ENCODE peak calls at places on chromosome 7, in eight cellular contexts. A is GM12878, G is HCT116, X is ovary, W is upper lobe of left lung, V is body of pancreas, B is endothelial cell of umbilical vein, U is SJSA1. F is an unnamed sample. For H3K36me3, H3K9me3 and H3K4me1, the result is how much of the 10 kb centered on the place peaks cover.

GRCh38 chr7:50711271-50712175 is 71.2 kb downstream of the GRB10 start:
- DNase-seq in W (no peak), U (no peak), B (no peak), X (no peak), V (no peak), G (no peak), A (no peak), F (no peak)

GRCh38 chr7:157734926-157735640 is 398.3 kb downstream of the DNAJB6 start:
- DNase-seq in B (no peak), A (no peak), X (no peak), W (no peak), G (no peak), V (no peak), U (no peak), F (no peak)

GRCh38 chr7:105219771-105220160 is 169.0 kb downstream of the SRPK2 start:
- DNase-seq in G (no peak), B (no peak), V (no peak), A (no peak), U (no peak), X (no peak), W (no peak), F (no peak)

GRCh38 chr7:21198929-21199328 is 229.0 kb upstream of the SP4 start:
- DNase-seq in B (no peak), A (no peak), X (no peak), G (no peak), W (no peak), U (no peak), V (no peak), F (no peak)

GRCh38 chr7:5425507-5426225 is 2.0 kb upstream of the TNRC18 start:
- DNase-seq in X (peak), G (no peak), A (no peak), V (peak), W (peak), B (peak), U (peak), F (peak)

GRCh38 chr7:93717217-93717900 is 142.8 kb upstream of the CALCR start:
- DNase-seq in G (no peak), V (no peak), B (no peak), A (no peak), W (no peak), X (no peak), U (no peak), F (no peak)

GRCh38 chr7:19009936-19010280 is 107.5 kb downstream of the TWIST1 start:
- DNase-seq in G (no peak), A (no peak), W (no peak), X (no peak), V (no peak), U (no peak), B (no peak), F (no peak)

GRCh38 chr7:138876326-138876725 is 78.3 kb upstream of the ATP6V0A4 start:
- DNase-seq in W (no peak), X (no peak), G (no peak), A (no peak), V (no peak), U (no peak), B (no peak), F (no peak)

GRCh38 chr7:30330134-30331111 is 46.0 kb downstream of the ZNRF2 start:
- DNase-seq in B (no peak), G (no peak), X (no peak), A (peak), V (peak), U (no peak), W (no peak), F (no peak)

GRCh38 chr7:36207451-36208291 is 54.6 kb downstream of the EEPD1 start:
- DNase-seq in X (peak), G (no peak), V (peak), W (peak), B (no peak), A (no peak), U (peak), F (no peak)

GRCh38 chr7:26202019-26202985 is 757 bp downstream of the CBX3 start:
- DNase-seq in X (peak), A (no peak), V (peak), B (peak), G (no peak), W (peak), U (peak), F (no peak)
- H3K36me3 ChIP-seq in X (under half), A (under half), V (under half), B (under half), G (half or more), W (under half), U (half or more), F (half or more)

GRCh38 chr7:152969335-152969734 is 209.8 kb downstream of the ACTR3B start:
- DNase-seq in U (no peak), A (no peak), X (no peak), V (no peak), B (no peak), W (no peak), G (no peak), F (peak)
- H3K9me3 ChIP-seq in U (under half), A (under half), X (under half), V (under half), B (under half), W (under half), G (under half), F (under half)

GRCh38 chr7:2521341-2521745 is 1.8 kb downstream of the LFNG start:
- DNase-seq in G (no peak), A (no peak), B (no peak), U (no peak), X (no peak), V (no peak), W (no peak), F (no peak)
- H3K4me1 ChIP-seq in G (half or more), A (under half), B (under half), U (half or more), X (under half), V (half or more), W (half or more), F (under half)

GRCh38 chr7:155309021-155309338 is 11.3 kb downstream of the INSIG1 start:
- DNase-seq in V (no peak), A (no peak), G (no peak), U (no peak), B (no peak), X (no peak), W (no peak), F (no peak)
- H3K36me3 ChIP-seq in V (under half), A (under half), G (under half), U (under half), B (under half), X (under half), W (under half), F (under half)

F was measured in HAP-1.